ENCODE peak calls at places on chromosome 19, in eight cellular contexts. C, Z, K, Y, O, G, A and L are unnamed samples.
A peak's percentile ranks its signal among the peaks of the same experiment; 100 is the strongest.

GRCh38 chr19:33740811-33741396 is 55.8 kb upstream of the KCTD15 start:
- DNase-seq in C (peak; percentile 77), Z (no peak), K (peak; percentile 3), Y (no peak), O (peak; percentile 90), G (no peak), A (no peak), L (peak; percentile 88)

GRCh38 chr19:31350693-31351211 is 1.5 kb upstream of the TSHZ3 start:
- DNase-seq in C (peak; percentile 59), Z (no peak), K (no peak), Y (peak; percentile 74), O (peak; percentile 88), G (peak; percentile 82), A (peak; percentile 68), L (peak; percentile 66)

GRCh38 chr19:54478677-54479266 is 5.7 kb upstream of the CDC42EP5 start:
- DNase-seq in C (peak; percentile 66), Z (no peak), K (no peak), Y (no peak), O (peak; percentile 93), G (no peak), A (no peak), L (peak; percentile 80)

GRCh38 chr19:4759388-4760284 is 31.9 kb upstream of the FEM1A start:
- DNase-seq in C (peak; percentile 96), Z (peak; percentile 79), K (peak; percentile 4), Y (peak; percentile 88), O (peak; percentile 98), G (peak; percentile 92), A (peak; percentile 89), L (peak; percentile 93)

GRCh38 chr19:10835089-10835753 is 791 bp downstream of the TMED1 start:
- DNase-seq in C (no peak), Z (no peak), K (no peak), Y (peak; percentile 100), O (no peak), G (peak; percentile 87), A (no peak), L (no peak)

GRCh38 chr19:50486823-50487515 is 10.3 kb upstream of the GARIN5A start:
- DNase-seq in C (peak; percentile 66), Z (no peak), K (no peak), Y (no peak), O (peak; percentile 68), G (peak; percentile 70), A (no peak), L (peak; percentile 44)

GRCh38 chr19:55626350-55626749 is 2.0 kb upstream of the ZNF784 start:
- DNase-seq in C (no peak), Z (no peak), K (peak; percentile 76), Y (no peak), O (no peak), G (no peak), A (no peak), L (no peak)

GRCh38 chr19:49070416-49070815 is 2.1 kb downstream of the KCNA7 start:
- DNase-seq in C (no peak), Z (no peak), K (no peak), Y (no peak), O (no peak), G (no peak), A (no peak), L (no peak)

GRCh38 chr19:41575998-41576397 is at the start of gene CEACAM21:
- DNase-seq in C (no peak), Z (peak; percentile 34), K (no peak), Y (no peak), O (no peak), G (peak; percentile 92), A (peak; percentile 52), L (no peak)

GRCh38 chr19:30516586-30516985 is 144.4 kb downstream of the ZNF536 start:
- DNase-seq in C (no peak), Z (no peak), K (no peak), Y (no peak), O (no peak), G (no peak), A (no peak), L (no peak)

GRCh38 chr19:49422407-49423277 is 599 bp downstream of the PTH2 start:
- DNase-seq in C (peak; percentile 78), Z (no peak), K (no peak), Y (no peak), O (peak; percentile 92), G (no peak), A (peak; percentile 38), L (peak; percentile 85)

GRCh38 chr19:55641376-55642152 is 762 bp downstream of the ZNF580 start:
- DNase-seq in C (no peak), Z (no peak), K (peak; percentile 48), Y (no peak), O (peak; percentile 64), G (no peak), A (no peak), L (peak; percentile 62)

GRCh38 chr19:13102666-13103584 is at the start of gene LYL1:
- DNase-seq in C (peak; percentile 54), Z (peak; percentile 43), K (no peak), Y (peak; percentile 88), O (peak; percentile 83), G (peak; percentile 97), A (peak; percentile 87), L (peak; percentile 89)

GRCh38 chr19:18433039-18433691 is 4.8 kb downstream of the ISYNA1 start:
- DNase-seq in C (no peak), Z (no peak), K (peak; percentile 47), Y (no peak), O (peak; percentile 50), G (peak; percentile 92), A (no peak), L (no peak)

GRCh38 chr19:47351545-47351944 is 2.4 kb downstream of the DHX34 start:
- DNase-seq in C (peak; percentile 26), Z (no peak), K (no peak), Y (no peak), O (peak; percentile 31), G (no peak), A (no peak), L (peak; percentile 15)

GRCh38 chr19:10643968-10644290 is 10.2 kb upstream of the ILF3 start:
- DNase-seq in C (no peak), Z (no peak), K (no peak), Y (no peak), O (no peak), G (no peak), A (no peak), L (no peak)

GRCh38 chr19:16661480-16662034 is 618 bp downstream of the TMEM38A start:
- DNase-seq in C (peak; percentile 64), Z (peak; percentile 17), K (no peak), Y (peak; percentile 69), O (peak; percentile 16), G (no peak), A (peak; percentile 71), L (no peak)

GRCh38 chr19:16659464-16659831 is 496 bp downstream of the SMIM7 start:
- DNase-seq in C (no peak), Z (no peak), K (no peak), Y (no peak), O (no peak), G (no peak), A (no peak), L (no peak)

GRCh38 chr19:16659832-16660708 is at the start of gene SMIM7:
- DNase-seq in C (peak; percentile 99), Z (peak; percentile 96), K (peak; percentile 98), Y (peak; percentile 99), O (peak; percentile 99), G (peak; percentile 99), A (peak; percentile 98), L (peak; percentile 99)

GRCh38 chr19:16657384-16657783 is 2.6 kb downstream of the SMIM7 start:
- DNase-seq in C (no peak), Z (no peak), K (no peak), Y (no peak), O (no peak), G (no peak), A (no peak), L (no peak)

GRCh38 chr19:16660763-16661479 is at the start of gene TMEM38A:
- DNase-seq in C (peak; percentile 71), Z (no peak), K (peak; percentile 41), Y (peak; percentile 70), O (peak; percentile 63), G (peak; percentile 92), A (peak; percentile 62), L (peak; percentile 63)
- H3K4me1 ChIP-seq in C (peaks cover 9% of the 10 kb centered on the region), Z (no peaks in the 10 kb centered on the region), K (peaks cover 30% of the 10 kb centered on the region), Y (peaks cover 9% of the 10 kb centered on the region), O (peaks cover 5% of the 10 kb centered on the region), G (peaks cover 72% of the 10 kb centered on the region), A (peaks cover 78% of the 10 kb centered on the region), L (peaks cover 4% of the 10 kb centered on the region)

GRCh38 chr19:14182481-14182880 is 23.5 kb downstream of the ADGRL1 start:
- DNase-seq in C (no peak), Z (no peak), K (no peak), Y (no peak), O (no peak), G (no peak), A (no peak), L (no peak)

GRCh38 chr19:14183741-14184395 is 22.1 kb downstream of the ADGRL1 start:
- DNase-seq in C (no peak), Z (no peak), K (no peak), Y (no peak), O (no peak), G (no peak), A (no peak), L (no peak)

GRCh38 chr19:14187586-14187985 is 18.4 kb downstream of the ADGRL1 start:
- DNase-seq in C (no peak), Z (no peak), K (no peak), Y (no peak), O (no peak), G (no peak), A (no peak), L (no peak)

GRCh38 chr19:14181906-14182305 is 24.1 kb downstream of the ADGRL1 start:
- DNase-seq in C (no peak), Z (no peak), K (no peak), Y (no peak), O (no peak), G (no peak), A (no peak), L (no peak)

GRCh38 chr19:14185158-14185557 is 20.8 kb downstream of the ADGRL1 start:
- DNase-seq in C (no peak), Z (no peak), K (no peak), Y (no peak), O (no peak), G (no peak), A (no peak), L (no peak)
- H3K4me3 ChIP-seq in C (no peak overlapping the region), Z (no peak overlapping the region), K (no peak overlapping the region), Y (no peak overlapping the region), O (no peak overlapping the region), G (no peak overlapping the region), A (no peak overlapping the region), L (no peak overlapping the region)

GRCh38 chr19:38012290-38012689 is 105.3 kb downstream of the SIPA1L3 start:
- DNase-seq in C (no peak), Z (no peak), K (no peak), Y (no peak), O (no peak), G (no peak), A (no peak), L (no peak)
- H3K4me1 ChIP-seq in C (no peaks in the 10 kb centered on the region), Z (no peaks in the 10 kb centered on the region), K (no peaks in the 10 kb centered on the region), Y (no peaks in the 10 kb centered on the region), O (peaks cover 6% of the 10 kb centered on the region), G (no peaks in the 10 kb centered on the region), A (no peaks in the 10 kb centered on the region), L (no peaks in the 10 kb centered on the region)

GRCh38 chr19:51704601-51705000 is 11.5 kb downstream of the SPACA6 start:
- DNase-seq in C (no peak), Z (no peak), K (no peak), Y (peak; percentile 55), O (no peak), G (no peak), A (no peak), L (no peak)
- H3K4me3 ChIP-seq in C (peak overlapping the region; percentile 74), Z (peak overlapping the region; percentile 67), K (peak overlapping the region; percentile 98), Y (peak overlapping the region; percentile 76), O (peak overlapping the region; percentile 62), G (peak overlapping the region; percentile 56), A (peak overlapping the region; percentile 79), L (peak overlapping the region; percentile 41)

GRCh38 chr19:35430382-35431146 is 17.5 kb upstream of the FFAR2 start:
- DNase-seq in C (no peak), Z (no peak), K (no peak), Y (no peak), O (no peak), G (no peak), A (no peak), L (peak; percentile 61)
- H3K4me1 ChIP-seq in C (no peaks in the 10 kb centered on the region), Z (no peaks in the 10 kb centered on the region), K (no peaks in the 10 kb centered on the region), Y (no peaks in the 10 kb centered on the region), O (no peaks in the 10 kb centered on the region), G (peaks cover 54% of the 10 kb centered on the region), A (peaks cover 19% of the 10 kb centered on the region), L (no peaks in the 10 kb centered on the region)